ENCODE peak calls at places on chromosomes 16 and 17, in ten cellular contexts. I is mesendoderm, Q is GM23338, T is transverse colon, F is upper lobe of right lung, O is fibroblast of lung, U is lung, H is hepatocyte, K is body of pancreas, D is uterus. S is an unnamed sample.

GRCh38 chr16:56866955-56867830 is 2.2 kb downstream of the SLC12A3 start:
- DNase-seq in I (peak; percentile 60), Q (peak; percentile 84), T (peak; percentile 37), F (no peak), O (peak; percentile 50), U (no peak), H (peak; percentile 77), K (peak; percentile 66), D (no peak), S (peak; percentile 56)

GRCh38 chr16:50699345-50700159 is 6.1 kb downstream of the NOD2 start:
- DNase-seq in I (peak; percentile 35), Q (no peak), T (no peak), F (no peak), O (no peak), U (no peak), H (no peak), K (no peak), D (no peak), S (no peak)

GRCh38 chr17:81488276-81488860 is 24.2 kb downstream of the ACTG1 start:
- DNase-seq in I (no peak), Q (peak; percentile 41), T (no peak), F (no peak), O (no peak), U (no peak), H (no peak), K (no peak), D (no peak), S (peak; percentile 35)

GRCh38 chr17:3659541-3660111 is 8.8 kb downstream of the TAX1BP3 start:
- DNase-seq in I (no peak), Q (no peak), T (peak; percentile 43), F (no peak), O (peak; percentile 89), U (peak; percentile 58), H (peak; percentile 86), K (peak; percentile 48), D (peak; percentile 88), S (no peak)

GRCh38 chr17:17106716-17107115 is 64.5 kb downstream of the MPRIP start:
- DNase-seq in I (no peak), Q (no peak), T (no peak), F (no peak), O (peak; percentile 17), U (no peak), H (no peak), K (no peak), D (no peak), S (no peak)

GRCh38 chr16:3122926-3123570 is 10.7 kb downstream of the ZNF205 start:
- DNase-seq in I (no peak), Q (no peak), T (no peak), F (no peak), O (no peak), U (no peak), H (no peak), K (no peak), D (no peak), S (no peak)

GRCh38 chr16:3188675-3188924 is 596 bp downstream of the OR1F1 start:
- DNase-seq in I (no peak), Q (no peak), T (no peak), F (no peak), O (no peak), U (no peak), H (no peak), K (no peak), D (no peak), S (no peak)

GRCh38 chr17:65850486-65850885 is 289.0 kb upstream of the AXIN2 start:
- DNase-seq in I (no peak), Q (no peak), T (no peak), F (no peak), O (no peak), U (no peak), H (no peak), K (no peak), D (no peak), S (no peak)

GRCh38 chr17:75604034-75604695 is 16.6 kb downstream of the MYO15B start:
- DNase-seq in I (no peak), Q (no peak), T (peak; percentile 62), F (no peak), O (no peak), U (no peak), H (no peak), K (no peak), D (no peak), S (no peak)

GRCh38 chr16:3017806-3018506 is at the start of gene CLDN6:
- DNase-seq in I (peak; percentile 98), Q (peak; percentile 98), T (peak; percentile 32), F (no peak), O (no peak), U (no peak), H (peak; percentile 94), K (peak; percentile 45), D (no peak), S (no peak)

GRCh38 chr17:39640493-39641118 is 3.7 kb downstream of the STARD3 start:
- DNase-seq in I (no peak), Q (no peak), T (no peak), F (no peak), O (no peak), U (no peak), H (no peak), K (no peak), D (no peak), S (no peak)

GRCh38 chr16:19008770-19009169 is 25.0 kb downstream of the TMC7 start:
- DNase-seq in I (no peak), Q (no peak), T (no peak), F (no peak), O (peak; percentile 67), U (no peak), H (no peak), K (no peak), D (no peak), S (no peak)

GRCh38 chr17:31004160-31004559 is 33.3 kb downstream of the RNF135 start:
- DNase-seq in I (no peak), Q (no peak), T (no peak), F (no peak), O (no peak), U (no peak), H (no peak), K (no peak), D (no peak), S (no peak)

GRCh38 chr17:63399856-63400255 is 46.2 kb downstream of the CYB561 start:
- DNase-seq in I (peak; percentile 10), Q (no peak), T (peak; percentile 40), F (no peak), O (peak; percentile 56), U (peak; percentile 56), H (peak; percentile 25), K (peak; percentile 28), D (peak; percentile 51), S (no peak)

GRCh38 chr17:10827898-10828552 is 9.9 kb downstream of the PIRT start:
- DNase-seq in I (no peak), Q (no peak), T (no peak), F (no peak), O (no peak), U (no peak), H (no peak), K (no peak), D (no peak), S (no peak)

GRCh38 chr17:36808181-36808661 is 129.1 kb upstream of the LHX1 start:
- DNase-seq in I (peak; percentile 56), Q (peak; percentile 78), T (no peak), F (no peak), O (peak; percentile 39), U (no peak), H (peak; percentile 23), K (no peak), D (no peak), S (no peak)

GRCh38 chr17:79802736-79803420 is 6.0 kb upstream of the CBX8 start:
- DNase-seq in I (no peak), Q (peak; percentile 65), T (no peak), F (no peak), O (no peak), U (no peak), H (no peak), K (peak; percentile 14), D (no peak), S (no peak)
- H3K27me3 ChIP-seq in I (peaks cover 98% of the 10 kb centered on the region), Q (peaks cover 100% of the 10 kb centered on the region), T (peaks cover 100% of the 10 kb centered on the region), F (peaks cover 99% of the 10 kb centered on the region), O (peaks cover 99% of the 10 kb centered on the region), U (peaks cover 20% of the 10 kb centered on the region), H (peaks cover 100% of the 10 kb centered on the region), K (peaks cover 95% of the 10 kb centered on the region), D (peaks cover 74% of the 10 kb centered on the region), S (peaks cover 94% of the 10 kb centered on the region)

DNA sequence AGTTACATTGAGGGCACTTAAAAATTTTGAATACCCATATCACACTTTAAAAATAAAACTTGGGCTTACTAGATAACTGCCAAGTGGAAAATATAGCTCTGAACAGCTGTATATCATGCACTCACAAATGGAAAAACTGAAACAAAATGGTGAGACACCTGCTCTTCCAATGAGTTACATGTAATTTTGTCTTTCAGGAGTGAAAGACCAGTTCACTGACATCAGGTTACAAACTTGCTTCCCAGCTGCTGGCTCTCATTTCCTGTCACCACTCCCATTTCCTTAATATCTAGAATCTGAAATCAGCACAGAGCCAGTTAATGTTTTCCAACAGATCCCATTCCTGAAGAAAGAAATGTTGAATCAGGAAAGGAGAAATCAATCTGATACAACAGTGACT is 10.8 kb downstream of the CSNK2A2 start:
- DNase-seq in I (no peak), Q (no peak), T (no peak), F (no peak), O (no peak), U (no peak), H (no peak), K (no peak), D (no peak), S (no peak)
- H3K36me3 ChIP-seq in I (peaks cover 25% of the 10 kb centered on the region), Q (peaks cover 85% of the 10 kb centered on the region), T (no peaks in the 10 kb centered on the region), F (peaks cover 86% of the 10 kb centered on the region), O (peaks cover 9% of the 10 kb centered on the region), U (peaks cover 17% of the 10 kb centered on the region), H (peaks cover 10% of the 10 kb centered on the region), K (peaks cover 4% of the 10 kb centered on the region), D (no peaks in the 10 kb centered on the region), S (peaks cover 35% of the 10 kb centered on the region)

GRCh38 chr17:38443356-38444026 is 15.2 kb downstream of the ARHGAP23 start:
- DNase-seq in I (no peak), Q (no peak), T (no peak), F (no peak), O (no peak), U (no peak), H (no peak), K (no peak), D (no peak), S (no peak)
- H3K27me3 ChIP-seq in I (no peaks in the 10 kb centered on the region), Q (no peaks in the 10 kb centered on the region), T (no peaks in the 10 kb centered on the region), F (no peaks in the 10 kb centered on the region), O (no peaks in the 10 kb centered on the region), U (no peaks in the 10 kb centered on the region), H (no peaks in the 10 kb centered on the region), K (no peaks in the 10 kb centered on the region), D (no peaks in the 10 kb centered on the region), S (no peaks in the 10 kb centered on the region)

GRCh38 chr17:51000835-51001638 is 119.6 kb downstream of the SPAG9 start:
- DNase-seq in I (peak; percentile 71), Q (peak; percentile 84), T (no peak), F (no peak), O (peak; percentile 66), U (no peak), H (peak; percentile 75), K (no peak), D (no peak), S (peak; percentile 62)

GRCh38 chr17:51004249-51004648 is 116.4 kb downstream of the SPAG9 start:
- DNase-seq in I (no peak), Q (no peak), T (no peak), F (no peak), O (no peak), U (no peak), H (no peak), K (no peak), D (no peak), S (no peak)

GRCh38 chr17:51006601-51007000 is 114.1 kb downstream of the SPAG9 start:
- DNase-seq in I (no peak), Q (no peak), T (no peak), F (no peak), O (peak; percentile 88), U (no peak), H (no peak), K (no peak), D (no peak), S (no peak)

GRCh38 chr17:51005768-51006167 is 114.9 kb downstream of the SPAG9 start:
- DNase-seq in I (no peak), Q (no peak), T (no peak), F (no peak), O (no peak), U (no peak), H (no peak), K (no peak), D (no peak), S (no peak)
- H3K36me3 ChIP-seq in I (peaks cover 3% of the 10 kb centered on the region), Q (peaks cover 8% of the 10 kb centered on the region), T (no peaks in the 10 kb centered on the region), F (peaks cover 73% of the 10 kb centered on the region), O (peaks cover 2% of the 10 kb centered on the region), U (peaks cover 19% of the 10 kb centered on the region), H (no peaks in the 10 kb centered on the region), K (no peaks in the 10 kb centered on the region), D (no peaks in the 10 kb centered on the region), S (peaks cover 24% of the 10 kb centered on the region)